ENCODE peak calls at places on chromosomes 13 and 19, in four cellular contexts. I, V, E and G are unnamed samples.
A peak's percentile ranks its signal among the peaks of the same experiment; 100 is the strongest.

GRCh38 chr13:89554801-89555200 is 1792.7 kb upstream of the MIR17HG start:
- DNase-seq in I (no peak), V (peak; percentile 8), E (no peak), G (peak; percentile 2)

GRCh38 chr13:26952551-26953138 is 192.1 kb upstream of the GPR12 start:
- DNase-seq in I (no peak), V (no peak), E (no peak), G (no peak)

GRCh38 chr13:22312405-22312803 is 641.5 kb downstream of the FGF9 start:
- DNase-seq in I (no peak), V (no peak), E (no peak), G (no peak)

GRCh38 chr13:87128006-87128405 is 543.2 kb upstream of the SLITRK5 start:
- DNase-seq in I (peak; percentile 53), V (peak; percentile 14), E (no peak), G (peak; percentile 37)

GRCh38 chr13:25922373-25922772 is 129.4 kb downstream of the SHISA2 start:
- DNase-seq in I (no peak), V (no peak), E (no peak), G (no peak)

GRCh38 chr13:71712988-71713653 is 153.9 kb downstream of the DACH1 start:
- DNase-seq in I (no peak), V (no peak), E (no peak), G (peak; percentile 45)

GRCh38 chr13:62014299-62014698 is 598.6 kb upstream of the PCDH20 start:
- DNase-seq in I (peak; percentile 1), V (no peak), E (no peak), G (peak; percentile 23)

GRCh38 chr13:91045351-91046034 is 302.0 kb upstream of the MIR17HG start:
- DNase-seq in I (no peak), V (no peak), E (no peak), G (peak; percentile 14)

GRCh38 chr19:42349378-42350107 is 24.1 kb downstream of the MEGF8 start:
- DNase-seq in I (no peak), V (no peak), E (no peak), G (no peak)

GRCh38 chr19:32498641-32499200 is 82.3 kb upstream of the PDCD5 start:
- DNase-seq in I (peak; percentile 2), V (no peak), E (no peak), G (no peak)

GRCh38 chr19:33301011-33301899 is 1.1 kb downstream of the CEBPA start:
- DNase-seq in I (no peak), V (no peak), E (no peak), G (no peak)

GRCh38 chr13:65656740-65657329 is 1573.3 kb downstream of the PCDH9 start:
- DNase-seq in I (peak; percentile 47), V (peak; percentile 3), E (no peak), G (peak; percentile 60)

GRCh38 chr13:43664700-43665191 is 122.0 kb downstream of the ENOX1 start:
- DNase-seq in I (peak; percentile 75), V (peak; percentile 57), E (no peak), G (peak; percentile 70)

GRCh38 chr19:6239871-6240676 is 39.7 kb downstream of the MLLT1 start:
- DNase-seq in I (no peak), V (no peak), E (no peak), G (no peak)

GRCh38 chr19:18677156-18677555 is 6.3 kb upstream of the CRTC1 start:
- DNase-seq in I (no peak), V (no peak), E (no peak), G (no peak)

GRCh38 chr19:19372656-19373416 is 32.6 kb upstream of the GATAD2A start:
- DNase-seq in I (peak; percentile 29), V (no peak), E (peak; percentile 25), G (peak; percentile 71)

GRCh38 chr19:54209748-54210494 is 9.3 kb downstream of the RPS9 start:
- DNase-seq in I (peak; percentile 99), V (peak; percentile 96), E (peak; percentile 95), G (peak; percentile 98)

GRCh38 chr13:110505594-110505993 is 55.9 kb downstream of the RAB20 start:
- DNase-seq in I (no peak), V (no peak), E (no peak), G (no peak)

GRCh38 chr13:110509478-110509926 is 52.0 kb downstream of the RAB20 start:
- DNase-seq in I (no peak), V (no peak), E (no peak), G (no peak)

GRCh38 chr13:110506396-110506795 is 55.1 kb downstream of the RAB20 start:
- DNase-seq in I (no peak), V (no peak), E (no peak), G (no peak)

GRCh38 chr13:110506859-110507566 is 54.5 kb downstream of the RAB20 start:
- DNase-seq in I (no peak), V (no peak), E (peak; percentile 30), G (peak; percentile 70)

GRCh38 chr13:110507678-110508381 is 53.7 kb downstream of the RAB20 start:
- DNase-seq in I (no peak), V (no peak), E (no peak), G (no peak)
- TF ChIP-seq CTCF in I (no peak), V (no peak), E (no peak), G (peak; percentile 7)

DNA sequence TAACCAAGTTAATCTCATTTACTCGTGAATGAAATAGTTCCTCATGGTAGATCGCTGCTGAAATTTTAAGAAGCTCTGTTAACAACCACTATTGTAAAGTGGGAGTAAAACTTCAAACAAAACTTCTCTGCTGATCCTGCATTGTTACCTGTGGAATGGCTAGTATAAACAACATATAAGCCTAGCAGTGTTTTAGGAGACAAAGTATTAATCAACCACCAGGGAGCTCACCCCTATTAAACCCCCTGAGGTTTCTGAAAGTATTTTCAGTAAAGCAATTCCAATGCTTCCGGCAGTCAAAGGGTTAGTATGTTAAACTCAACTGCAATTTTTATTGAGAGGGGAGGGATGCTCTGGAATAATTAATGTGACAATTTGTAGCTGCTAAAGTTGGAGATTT is 30.0 kb upstream of the PCDH17 start:
- DNase-seq in I (no peak), V (no peak), E (no peak), G (no peak)
- H3K4me3 ChIP-seq in I (no peak overlapping the region), V (no peak overlapping the region), E (no peak overlapping the region), G (no peak overlapping the region)

DNA sequence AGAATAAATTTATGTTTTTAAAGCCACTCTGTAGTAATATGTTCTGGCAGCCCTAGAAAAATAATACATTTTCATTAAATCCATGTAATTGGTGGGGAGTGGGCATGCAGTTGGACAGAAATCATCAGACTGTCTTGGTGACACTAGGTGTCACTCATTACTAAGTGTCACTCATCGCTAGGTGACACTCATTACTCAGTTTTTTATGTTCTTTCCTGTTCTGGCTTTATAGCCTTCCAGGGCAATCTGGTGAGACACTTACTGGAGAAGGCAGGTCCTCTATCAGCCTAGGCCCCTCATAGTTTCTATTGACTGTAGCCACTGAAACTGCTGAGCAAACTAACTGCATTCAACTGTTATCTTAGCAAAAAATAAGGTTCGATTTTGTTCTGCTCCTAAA is 542.1 kb downstream of the SLITRK1 start:
- DNase-seq in I (no peak), V (no peak), E (no peak), G (no peak)
- TF ChIP-seq CTCF in I (no peak), V (no peak), E (no peak), G (no peak)

GRCh38 chr19:13864513-13865242 is 12.3 kb upstream of the NANOS3 start:
- DNase-seq in I (no peak), V (no peak), E (no peak), G (no peak)
- H3K4me3 ChIP-seq in I (no peak overlapping the region), V (no peak overlapping the region), E (peak overlapping the region; percentile 81), G (no peak overlapping the region)

GRCh38 chr13:38535271-38535670 is 151.6 kb upstream of the FREM2 start:
- DNase-seq in I (no peak), V (no peak), E (no peak), G (no peak)

GRCh38 chr13:38527140-38527539 is 159.7 kb upstream of the FREM2 start:
- DNase-seq in I (no peak), V (no peak), E (no peak), G (no peak)

DNA sequence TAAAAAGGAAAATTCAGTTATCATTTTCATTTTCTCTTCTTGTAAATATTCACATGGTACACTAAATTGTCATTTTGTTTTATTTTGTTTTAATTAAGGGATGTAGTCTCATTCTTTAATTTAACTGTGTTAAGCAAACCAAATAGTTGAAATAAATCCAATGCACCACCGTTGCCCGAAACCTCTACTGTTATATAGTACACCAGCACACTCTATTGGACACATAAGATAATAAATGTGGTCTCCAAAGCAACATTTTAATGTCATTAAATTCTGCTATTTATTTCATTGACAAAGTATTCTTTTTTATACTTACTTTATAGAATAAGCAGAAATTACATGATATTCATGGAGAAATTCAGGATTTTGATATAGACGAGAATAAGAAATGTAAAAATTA is 156.4 kb upstream of the FREM2 start:
- DNase-seq in I (peak; percentile 25), V (peak; percentile 6), E (no peak), G (peak; percentile 53)
- TF ChIP-seq CTCF in I (peak; percentile 41), V (peak; percentile 20), E (no peak), G (peak; percentile 39)

DNA sequence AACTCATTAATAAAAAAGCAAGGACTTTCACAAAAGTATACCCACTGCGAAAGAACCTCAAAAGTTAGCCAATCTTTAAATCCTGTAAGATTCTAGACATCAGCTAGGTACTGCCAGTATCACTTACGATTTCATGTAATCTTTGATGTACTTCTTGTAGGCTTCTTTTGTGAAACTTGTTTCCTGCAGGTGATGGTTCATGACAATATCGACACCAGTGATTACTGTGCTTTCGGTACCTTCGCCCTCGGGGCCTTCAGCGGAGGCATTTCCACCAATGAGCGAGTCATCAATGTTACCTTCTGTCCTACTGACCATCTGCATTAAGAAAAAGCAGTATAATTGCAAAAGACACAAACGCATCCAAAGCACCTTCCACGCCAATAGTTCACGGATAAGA is 1.1 kb downstream of the TPT1 start:
- DNase-seq in I (no peak), V (no peak), E (no peak), G (no peak)
- H3K4me3 ChIP-seq in I (peak overlapping the region; percentile 91), V (peak overlapping the region; percentile 97), E (peak overlapping the region; percentile 94), G (peak overlapping the region; percentile 97)

GRCh38 chr19:47704024-47704423 is 9.2 kb upstream of the EHD2 start:
- DNase-seq in I (peak; percentile 85), V (peak; percentile 91), E (no peak), G (peak; percentile 61)
- TF ChIP-seq CTCF in I (no peak), V (no peak), E (no peak), G (no peak)

GRCh38 chr13:112065867-112066623 is 904 bp upstream of the SOX1 start:
- DNase-seq in I (no peak), V (no peak), E (no peak), G (no peak)
- H3K4me3 ChIP-seq in I (no peak overlapping the region), V (peak overlapping the region; percentile 33), E (peak overlapping the region; percentile 48), G (no peak overlapping the region)

GRCh38 chr13:51679616-51680015 is 95.4 kb downstream of the WDFY2 start:
- DNase-seq in I (no peak), V (peak; percentile 27), E (no peak), G (no peak)
- TF ChIP-seq CTCF in I (no peak), V (no peak), E (no peak), G (no peak)

DNA sequence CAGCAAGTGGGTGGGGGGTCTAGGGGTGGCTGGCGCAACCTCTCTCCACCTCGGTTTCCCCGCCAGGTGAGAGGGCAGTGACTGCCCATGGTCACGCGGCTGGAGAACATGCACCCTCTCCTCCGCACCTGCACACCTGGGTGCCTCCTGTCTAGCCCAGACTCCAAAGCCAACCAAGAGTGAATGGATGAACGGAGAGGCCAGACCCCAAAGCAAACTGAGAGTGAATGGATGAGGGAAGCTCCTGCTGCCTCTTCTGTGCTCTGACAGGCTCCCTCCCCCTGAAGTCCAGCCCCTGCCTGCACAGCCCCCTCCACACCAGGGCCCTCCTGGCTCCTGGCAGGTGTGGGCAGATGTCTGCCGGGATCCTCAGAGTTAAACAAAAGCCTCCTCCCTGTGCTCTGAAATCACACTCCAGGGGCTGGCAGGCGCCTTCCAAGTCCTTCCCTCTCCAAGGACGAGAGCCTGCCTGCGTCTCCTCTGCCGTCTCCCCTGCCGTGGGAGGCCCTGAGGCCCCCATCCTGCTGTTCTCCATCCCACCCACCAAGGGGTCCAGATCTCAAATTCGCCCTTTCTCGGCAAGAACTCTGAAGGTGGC is 2.2 kb downstream of the SBNO2 start:
- DNase-seq in I (no peak), V (no peak), E (no peak), G (no peak)
- H3K4me3 ChIP-seq in I (peak overlapping the region; percentile 84), V (peak overlapping the region; percentile 79), E (peak overlapping the region; percentile 97), G (peak overlapping the region; percentile 88)